ENCODE peak calls at places on chromosome 14, in eight cellular contexts. T is hippocampal formation; J is stomach; V is cardiac septum; H is stimulated activated CD8-positive, alpha-beta memory T cell treated with anti-CD3 and anti-CD28 coated beads, Interleukin-15, amount 100 ng/mL, for 4 hours; B is kidney glomerular epithelial cell; D is NCI-H1092 treated with DMSO at 0.1 percent for 48 hours; R is NCI-H1105. P is an unnamed sample.

GRCh38 chr14:71400821-71401447 is 493.7 kb downstream of the PCNX1 start:
- DNase-seq in T (no peak), J (no peak), V (no peak), H (no peak), B (no peak), D (no peak), R (no peak), P (peak)

GRCh38 chr14:105860615-105861580 is 334.5 kb downstream of the TMEM121 start:
- DNase-seq in T (no peak), J (peak), V (peak), H (no peak), B (no peak), D (no peak), R (no peak), P (no peak)

GRCh38 chr14:75293920-75294648 is 15.5 kb downstream of the FOS start:
- DNase-seq in T (peak), J (peak), V (peak), H (peak), B (peak), D (peak), R (peak), P (peak)

GRCh38 chr14:95679148-95679547 is 7.1 kb upstream of the TCL1B start:
- DNase-seq in T (no peak), J (no peak), V (no peak), H (no peak), B (no peak), D (peak), R (peak), P (no peak)

GRCh38 chr14:33567736-33568124 is 383.1 kb downstream of the EGLN3 start:
- DNase-seq in T (no peak), J (no peak), V (no peak), H (no peak), B (no peak), D (no peak), R (no peak), P (no peak)

GRCh38 chr14:63542231-63542999 is 762 bp downstream of the PPP2R5E start:
- DNase-seq in T (no peak), J (no peak), V (no peak), H (no peak), B (no peak), D (peak), R (peak), P (no peak)

GRCh38 chr14:96031691-96032090 is 7.5 kb upstream of the C14orf132 start:
- DNase-seq in T (no peak), J (no peak), V (no peak), H (no peak), B (no peak), D (no peak), R (no peak), P (no peak)

GRCh38 chr14:54420478-54421116 is 20.6 kb downstream of the CNIH1 start:
- DNase-seq in T (peak), J (no peak), V (no peak), H (no peak), B (peak), D (peak), R (no peak), P (peak)

GRCh38 chr14:103123634-103124500 is 606 bp downstream of the TNFAIP2 start:
- DNase-seq in T (no peak), J (peak), V (peak), H (no peak), B (no peak), D (no peak), R (no peak), P (no peak)

GRCh38 chr14:50260072-50260471 is 28.7 kb upstream of the SOS2 start:
- DNase-seq in T (no peak), J (no peak), V (no peak), H (no peak), B (no peak), D (no peak), R (no peak), P (no peak)

GRCh38 chr14:105491366-105492006 is 440 bp downstream of the TEDC1 start:
- DNase-seq in T (no peak), J (peak), V (peak), H (peak), B (peak), D (peak), R (peak), P (no peak)

GRCh38 chr14:72726444-72726843 is 167.5 kb downstream of the DPF3 start:
- DNase-seq in T (no peak), J (no peak), V (no peak), H (no peak), B (no peak), D (no peak), R (no peak), P (no peak)

GRCh38 chr14:89641495-89642162 is 224.6 kb upstream of the FOXN3 start:
- DNase-seq in T (no peak), J (no peak), V (no peak), H (no peak), B (no peak), D (peak), R (no peak), P (no peak)

GRCh38 chr14:104486222-104486743 is 93.3 kb upstream of the C14orf180 start:
- DNase-seq in T (no peak), J (no peak), V (no peak), H (no peak), B (no peak), D (no peak), R (no peak), P (no peak)

GRCh38 chr14:103456167-103456835 is 66.3 kb downstream of the CKB start:
- DNase-seq in T (no peak), J (no peak), V (no peak), H (no peak), B (no peak), D (no peak), R (no peak), P (no peak)

GRCh38 chr14:69260246-69260978 is 454 bp downstream of the GALNT16 start:
- DNase-seq in T (no peak), J (no peak), V (no peak), H (no peak), B (peak), D (peak), R (peak), P (no peak)

GRCh38 chr14:77582511-77582910 is 33.9 kb downstream of the SPTLC2 start:
- DNase-seq in T (no peak), J (no peak), V (no peak), H (no peak), B (no peak), D (no peak), R (no peak), P (no peak)

GRCh38 chr14:50347521-50347920 is 35.4 kb downstream of the DMAC2L start:
- DNase-seq in T (no peak), J (no peak), V (no peak), H (no peak), B (peak), D (no peak), R (no peak), P (peak)

GRCh38 chr14:53355581-53356112 is 202.5 kb upstream of the DDHD1 start:
- DNase-seq in T (no peak), J (no peak), V (no peak), H (no peak), B (peak), D (peak), R (no peak), P (peak)

GRCh38 chr14:83441801-83442200 is 1908.1 kb upstream of the SEL1L start:
- DNase-seq in T (no peak), J (no peak), V (no peak), H (no peak), B (no peak), D (no peak), R (no peak), P (no peak)

GRCh38 chr14:92625213-92625612 is 111.6 kb downstream of the RIN3 start:
- DNase-seq in T (no peak), J (no peak), V (no peak), H (no peak), B (peak), D (no peak), R (no peak), P (peak)

GRCh38 chr14:104957146-104958113 is 20.7 kb downstream of the AHNAK2 start:
- DNase-seq in T (no peak), J (no peak), V (no peak), H (no peak), B (no peak), D (no peak), R (no peak), P (peak)

GRCh38 chr14:59224341-59224740 is 35.9 kb downstream of the DAAM1 start:
- DNase-seq in T (no peak), J (no peak), V (no peak), H (no peak), B (no peak), D (no peak), R (no peak), P (no peak)

GRCh38 chr14:61832783-61833182 is 70.6 kb downstream of the SNAPC1 start:
- DNase-seq in T (no peak), J (no peak), V (no peak), H (no peak), B (no peak), D (no peak), R (no peak), P (no peak)

GRCh38 chr14:52064174-52064573 is 4.7 kb downstream of the NID2 start:
- DNase-seq in T (no peak), J (no peak), V (no peak), H (no peak), B (no peak), D (no peak), R (no peak), P (no peak)

GRCh38 chr14:74442757-74443156 is 16.7 kb upstream of the SYNDIG1L start:
- DNase-seq in T (no peak), J (no peak), V (no peak), H (no peak), B (no peak), D (no peak), R (no peak), P (no peak)

GRCh38 chr14:59221558-59221957 is 33.1 kb downstream of the DAAM1 start:
- DNase-seq in T (no peak), J (no peak), V (no peak), H (no peak), B (no peak), D (no peak), R (no peak), P (peak)

GRCh38 chr14:29442720-29443119 is 484.9 kb downstream of the PRKD1 start:
- DNase-seq in T (no peak), J (no peak), V (no peak), H (no peak), B (peak), D (no peak), R (no peak), P (peak)

GRCh38 chr14:61184117-61184516 is 97.0 kb downstream of the TMEM30B start:
- DNase-seq in T (no peak), J (no peak), V (no peak), H (no peak), B (peak), D (no peak), R (no peak), P (peak)

GRCh38 chr14:22268875-22269274 is 320.1 kb downstream of the DAD1 start:
- DNase-seq in T (no peak), J (no peak), V (no peak), H (no peak), B (peak), D (no peak), R (no peak), P (peak)

GRCh38 chr14:93015039-93015438 is 92.1 kb downstream of the CHGA start:
- DNase-seq in T (no peak), J (no peak), V (no peak), H (no peak), B (no peak), D (no peak), R (no peak), P (no peak)

GRCh38 chr14:70652871-70653270 is 11.2 kb downstream of the TTC9 start:
- DNase-seq in T (no peak), J (no peak), V (no peak), H (no peak), B (no peak), D (no peak), R (no peak), P (peak)